ENCODE peak calls at places on chromosomes 7 and 10, in four cellular contexts. P is HepG2, U is K562, A is GM12878. K is an unnamed sample.

GRCh38 chr10:87715727-87716670 is 56.3 kb downstream of the PAPSS2 start:
- DNase-seq in P (no peak), U (no peak), A (no peak), K (no peak)

GRCh38 chr10:49139866-49140195 is 6.0 kb upstream of the FAM170B start:
- DNase-seq in P (no peak), U (peak; percentile 38), A (no peak), K (no peak)

GRCh38 chr7:114160925-114161324 is 242.1 kb upstream of the PPP1R3A start:
- DNase-seq in P (no peak), U (no peak), A (no peak), K (no peak)

GRCh38 chr10:77716943-77717735 is 79.5 kb upstream of the KCNMA1 start:
- DNase-seq in P (no peak), U (no peak), A (no peak), K (no peak)

GRCh38 chr10:128130051-128130450 is 3.8 kb upstream of the MKI67 start:
- DNase-seq in P (peak; percentile 24), U (no peak), A (no peak), K (no peak)

GRCh38 chr10:689433-690226 is at the start of gene DIP2C:
- DNase-seq in P (peak; percentile 16), U (no peak), A (no peak), K (peak; percentile 71)

GRCh38 chr7:28708458-28708951 is 249.6 kb downstream of the TRIL start:
- DNase-seq in P (no peak), U (no peak), A (no peak), K (no peak)

GRCh38 chr7:104160375-104160774 is 47.4 kb downstream of the ORC5 start:
- DNase-seq in P (no peak), U (peak; percentile 16), A (no peak), K (no peak)

GRCh38 chr10:113753020-113753692 is 1.7 kb downstream of the PLEKHS1 start:
- DNase-seq in P (no peak), U (peak; percentile 7), A (no peak), K (no peak)

GRCh38 chr7:36116347-36117200 is 36.5 kb upstream of the EEPD1 start:
- DNase-seq in P (peak; percentile 67), U (no peak), A (no peak), K (no peak)

GRCh38 chr10:29317027-29317420 is 28.2 kb downstream of the LYZL1 start:
- DNase-seq in P (no peak), U (no peak), A (no peak), K (no peak)

GRCh38 chr7:23357190-23358093 is 58.3 kb downstream of the MALSU1 start:
- DNase-seq in P (peak; percentile 91), U (peak; percentile 51), A (no peak), K (no peak)

GRCh38 chr7:139494835-139495568 is 11.5 kb upstream of the KLRG2 start:
- DNase-seq in P (no peak), U (no peak), A (peak; percentile 47), K (no peak)

GRCh38 chr10:36677170-36677768 is 448.1 kb upstream of the ANKRD30A start:
- DNase-seq in P (no peak), U (no peak), A (no peak), K (no peak)

GRCh38 chr7:127446842-127447241 is 54.3 kb upstream of the ZNF800 start:
- DNase-seq in P (no peak), U (no peak), A (no peak), K (no peak)

GRCh38 chr10:32376780-32377179 is 29.8 kb upstream of the EPC1 start:
- DNase-seq in P (no peak), U (no peak), A (no peak), K (no peak)

GRCh38 chr10:114718386-114718785 is 60.3 kb upstream of the ABLIM1 start:
- DNase-seq in P (no peak), U (no peak), A (no peak), K (no peak)

GRCh38 chr7:10082896-10083295 is 890.8 kb upstream of the PHF14 start:
- DNase-seq in P (no peak), U (no peak), A (no peak), K (no peak)

GRCh38 chr7:75968561-75969001 is 25.8 kb downstream of the TMEM120A start:
- DNase-seq in P (no peak), U (no peak), A (no peak), K (no peak)

GRCh38 chr7:30755384-30756154 is 3.6 kb downstream of the INMT start:
- DNase-seq in P (no peak), U (no peak), A (no peak), K (no peak)

GRCh38 chr7:130380121-130380860 is at the start of gene CPA1:
- DNase-seq in P (no peak), U (no peak), A (no peak), K (no peak)

GRCh38 chr10:33008499-33009243 is 50.6 kb upstream of the ITGB1 start:
- DNase-seq in P (peak; percentile 63), U (peak; percentile 80), A (peak; percentile 26), K (no peak)

GRCh38 chr7:155188821-155189599 is 108.7 kb upstream of the INSIG1 start:
- DNase-seq in P (no peak), U (no peak), A (no peak), K (no peak)

GRCh38 chr7:127702253-127702652 is 50.3 kb downstream of the SND1 start:
- DNase-seq in P (peak; percentile 9), U (no peak), A (no peak), K (no peak)

GRCh38 chr7:17056491-17057142 is 174.8 kb upstream of the AGR3 start:
- DNase-seq in P (no peak), U (no peak), A (no peak), K (no peak)

GRCh38 chr10:17536221-17536620 is 81.0 kb downstream of the HACD1 start:
- DNase-seq in P (no peak), U (no peak), A (no peak), K (no peak)

GRCh38 chr10:132613566-132614348 is 76.2 kb downstream of the INPP5A start:
- DNase-seq in P (no peak), U (no peak), A (no peak), K (no peak)

GRCh38 chr10:52351911-52352310 is 37.8 kb downstream of the DKK1 start:
- DNase-seq in P (no peak), U (no peak), A (no peak), K (no peak)

GRCh38 chr10:117004627-117005453 is at the start of gene SHTN1:
- DNase-seq in P (peak; percentile 70), U (peak; percentile 85), A (no peak), K (peak; percentile 78)

GRCh38 chr7:83970081-83970480 is 224.5 kb downstream of the SEMA3A start:
- DNase-seq in P (no peak), U (no peak), A (no peak), K (no peak)

GRCh38 chr7:151005566-151005965 is 14.7 kb downstream of the NOS3 start:
- DNase-seq in P (no peak), U (no peak), A (no peak), K (no peak)

GRCh38 chr10:44366936-44367630 is 17.8 kb downstream of the CXCL12 start:
- DNase-seq in P (no peak), U (no peak), A (no peak), K (no peak)

GRCh38 chr10:78069151-78069550 is 35.5 kb downstream of the RPS24 start:
- DNase-seq in P (no peak), U (no peak), A (no peak), K (no peak)

GRCh38 chr7:141390339-141390738 is 160.9 kb upstream of the AGK start:
- DNase-seq in P (no peak), U (no peak), A (no peak), K (no peak)

GRCh38 chr10:98149858-98150257 is 15.4 kb downstream of the R3HCC1L start:
- DNase-seq in P (no peak), U (no peak), A (no peak), K (no peak)

GRCh38 chr10:98154076-98154475 is 19.6 kb downstream of the R3HCC1L start:
- DNase-seq in P (no peak), U (no peak), A (no peak), K (no peak)

GRCh38 chr10:98144985-98145384 is 10.5 kb downstream of the R3HCC1L start:
- DNase-seq in P (no peak), U (no peak), A (no peak), K (no peak)

DNA sequence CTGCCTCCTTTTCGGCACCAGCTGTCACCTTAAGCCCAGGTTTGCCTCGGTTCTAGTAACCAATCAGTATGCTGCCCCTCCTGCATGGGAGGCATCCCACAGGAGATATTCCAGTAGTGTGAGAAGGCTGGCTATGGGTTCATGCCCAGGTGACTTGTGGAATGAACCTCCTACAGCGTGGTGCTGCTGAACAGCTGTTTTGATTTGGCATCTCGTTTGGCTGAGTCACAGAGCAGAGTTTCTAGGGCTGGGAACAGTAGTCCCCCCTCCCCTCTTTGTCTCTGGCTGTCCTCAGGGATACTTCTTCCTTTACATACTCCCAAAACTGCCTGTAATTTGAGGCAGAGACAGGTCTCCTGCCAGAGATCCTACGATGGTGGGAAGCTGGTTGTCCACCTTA is 16.1 kb downstream of the R3HCC1L start:
- DNase-seq in P (no peak), U (no peak), A (no peak), K (no peak)
- TF ChIP-seq HDAC6 in P (no peak), U (no peak), A (no peak), K (no peak)

DNA sequence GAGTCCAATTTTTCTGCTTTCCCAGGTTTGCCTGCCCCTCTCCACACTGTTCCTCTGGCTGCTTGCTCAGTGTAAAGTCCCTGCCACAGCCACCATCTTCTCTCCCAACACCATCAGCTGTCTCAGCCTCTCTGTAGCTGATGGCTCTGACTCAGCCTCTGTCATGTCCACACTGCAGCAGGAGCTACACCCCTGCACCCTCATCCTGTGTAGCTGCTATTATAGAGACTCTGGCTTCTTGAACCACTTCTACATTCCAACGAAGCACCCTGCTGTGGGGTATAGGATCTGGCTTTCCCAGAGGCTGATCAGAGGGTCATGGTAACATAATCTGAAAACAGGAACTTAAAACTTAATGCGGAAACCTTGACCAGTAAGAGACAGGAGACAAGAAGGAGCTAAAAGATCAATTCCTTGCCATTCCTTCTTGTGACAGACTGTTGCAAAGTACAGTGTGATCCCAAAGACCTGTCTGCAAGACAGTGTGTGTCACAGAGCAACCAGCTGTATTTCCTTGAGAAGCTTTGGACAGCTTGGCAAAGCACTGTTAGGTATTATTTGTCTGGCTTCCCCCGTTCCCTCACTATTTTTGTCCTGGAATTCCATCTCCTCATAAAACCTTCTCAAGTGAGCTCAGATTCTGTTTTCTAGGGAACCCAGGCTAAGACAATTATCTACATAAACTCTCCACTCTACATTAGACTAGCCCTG is 42.3 kb downstream of the NRCAM start:
- DNase-seq in P (no peak), U (no peak), A (no peak), K (no peak)
- TF ChIP-seq MAX in P (no peak), U (no peak), A (no peak), K (no peak)

GRCh38 chr10:59844436-59844835 is 61.9 kb downstream of the CCDC6 start:
- DNase-seq in P (no peak), U (no peak), A (no peak), K (no peak)
- TF ChIP-seq HDAC6 in P (no peak), U (no peak), A (no peak), K (no peak)

DNA sequence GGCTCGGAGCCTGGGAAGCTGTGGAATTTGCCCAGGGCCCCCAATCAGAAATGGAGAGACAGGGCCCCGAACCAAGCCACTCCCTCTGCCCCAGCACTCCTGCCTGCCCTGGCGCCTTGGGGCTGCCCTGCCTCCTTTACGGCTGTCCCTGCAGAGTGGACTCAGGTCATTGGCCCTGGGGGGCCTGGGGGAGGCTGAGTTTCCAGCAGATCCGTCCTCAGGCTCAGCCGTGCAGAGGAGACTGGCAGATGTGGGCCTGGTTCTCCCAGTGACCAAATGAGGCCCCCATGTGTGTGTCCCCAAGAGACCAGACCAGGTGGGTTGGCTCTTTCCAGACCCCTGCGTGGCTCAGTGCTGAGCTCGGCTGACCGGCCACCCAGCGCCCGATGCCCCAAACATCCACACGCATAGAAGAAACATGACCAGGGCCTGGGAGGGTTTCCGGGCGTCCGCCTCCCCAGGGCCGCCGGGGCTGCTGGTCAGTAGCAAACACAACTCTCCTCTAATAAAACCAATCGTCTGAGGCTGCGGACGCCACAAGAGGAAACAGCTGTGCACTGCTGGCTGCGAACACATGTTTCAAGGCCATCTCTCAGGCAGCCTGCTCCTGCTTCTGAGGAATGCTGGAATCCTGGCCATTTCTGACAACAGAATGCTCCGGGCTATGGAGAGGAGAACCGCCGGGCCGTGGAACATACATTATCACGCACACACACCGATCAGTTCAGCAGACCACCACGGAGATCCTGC is 54.8 kb downstream of the PDGFA start:
- DNase-seq in P (peak; percentile 50), U (no peak), A (no peak), K (peak; percentile 42)
- TF ChIP-seq MAX in P (peak; percentile 28), U (no peak), A (no peak), K (no peak)